ENCODE peak calls at places on chromosomes 13 and 19, in six cellular contexts. C is HepG2, Z is GM12878, G is GM12892, L is K562, W is H1. D is an unnamed sample.

GRCh38 chr13:41648314-41648935 is 191.1 kb downstream of the RGCC start:
- DNase-seq in C (peak; percentile 98), Z (no peak), G (no peak), L (no peak), W (no peak), D (no peak)

GRCh38 chr19:9857076-9857721 is 22.1 kb downstream of the PIN1 start:
- DNase-seq in C (no peak), Z (no peak), G (no peak), L (no peak), W (no peak), D (no peak)

GRCh38 chr19:18660051-18660910 is 23.2 kb upstream of the CRTC1 start:
- DNase-seq in C (no peak), Z (no peak), G (no peak), L (peak; percentile 70), W (no peak), D (no peak)

GRCh38 chr13:40221460-40222201 is 444.8 kb downstream of the FOXO1 start:
- DNase-seq in C (peak; percentile 41), Z (no peak), G (no peak), L (no peak), W (no peak), D (no peak)

GRCh38 chr13:42394361-42395065 is 122.6 kb downstream of the AKAP11 start:
- DNase-seq in C (no peak), Z (no peak), G (no peak), L (no peak), W (no peak), D (no peak)

GRCh38 chr13:35489050-35489449 is 12.6 kb upstream of the MAB21L1 start:
- DNase-seq in C (no peak), Z (no peak), G (no peak), L (no peak), W (no peak), D (no peak)

GRCh38 chr13:30698488-30699005 is 36.8 kb upstream of the ALOX5AP start:
- DNase-seq in C (no peak), Z (no peak), G (no peak), L (no peak), W (no peak), D (no peak)

GRCh38 chr19:35045667-35046300 is 4.3 kb downstream of the HPN start:
- DNase-seq in C (no peak), Z (peak; percentile 16), G (peak; percentile 58), L (peak; percentile 59), W (no peak), D (peak; percentile 83)

GRCh38 chr19:18879579-18880373 is 16.2 kb downstream of the CERS1 start:
- DNase-seq in C (no peak), Z (no peak), G (no peak), L (peak; percentile 95), W (no peak), D (no peak)

GRCh38 chr13:98025480-98026025 is 72.1 kb downstream of the IPO5 start:
- DNase-seq in C (no peak), Z (no peak), G (no peak), L (no peak), W (no peak), D (no peak)

GRCh38 chr19:35272122-35272715 is 3.5 kb downstream of the USF2 start:
- DNase-seq in C (no peak), Z (no peak), G (no peak), L (no peak), W (no peak), D (no peak)

GRCh38 chr13:52600666-52601065 is 41.6 kb upstream of the HNRNPA1L2 start:
- DNase-seq in C (no peak), Z (no peak), G (no peak), L (no peak), W (no peak), D (no peak)

GRCh38 chr13:97057196-97057595 is 62.9 kb upstream of the OXGR1 start:
- DNase-seq in C (no peak), Z (no peak), G (no peak), L (no peak), W (no peak), D (no peak)

GRCh38 chr19:55580628-55581144 is at the start of gene ZNF579:
- DNase-seq in C (peak; percentile 80), Z (peak; percentile 52), G (peak; percentile 82), L (peak; percentile 86), W (no peak), D (peak; percentile 88)

GRCh38 chr19:10408511-10409291 is 5.4 kb upstream of the CDC37 start:
- DNase-seq in C (no peak), Z (no peak), G (no peak), L (no peak), W (no peak), D (no peak)

GRCh38 chr13:113798200-113798811 is 39.3 kb downstream of the TMEM255B start:
- DNase-seq in C (no peak), Z (no peak), G (no peak), L (no peak), W (no peak), D (no peak)

GRCh38 chr13:27264181-27264580 is 6.4 kb upstream of the RASL11A start:
- DNase-seq in C (no peak), Z (no peak), G (no peak), L (no peak), W (no peak), D (no peak)

GRCh38 chr13:57982782-57983181 is 351.2 kb downstream of the PCDH17 start:
- DNase-seq in C (no peak), Z (no peak), G (no peak), L (no peak), W (no peak), D (no peak)

GRCh38 chr19:39156891-39157230 is 31.3 kb downstream of the PAK4 start:
- DNase-seq in C (no peak), Z (no peak), G (no peak), L (no peak), W (no peak), D (no peak)
- TF ChIP-seq POLR2AphosphoS5 in C (no peak), Z (no peak), G (no peak), L (no peak), W (no peak), D (no peak)

GRCh38 chr19:15108845-15109767 is 1.9 kb downstream of the SYDE1 start:
- DNase-seq in C (no peak), Z (no peak), G (no peak), L (no peak), W (no peak), D (no peak)

GRCh38 chr19:15108145-15108844 is 1.1 kb downstream of the SYDE1 start:
- DNase-seq in C (no peak), Z (no peak), G (peak; percentile 18), L (no peak), W (no peak), D (no peak)

GRCh38 chr19:15105044-15105443 is 2.2 kb upstream of the SYDE1 start:
- DNase-seq in C (no peak), Z (no peak), G (no peak), L (no peak), W (no peak), D (no peak)

GRCh38 chr19:15109768-15110417 is 2.7 kb downstream of the SYDE1 start:
- DNase-seq in C (no peak), Z (no peak), G (no peak), L (no peak), W (no peak), D (no peak)

GRCh38 chr19:15107056-15108010 is at the start of gene SYDE1:
- DNase-seq in C (peak; percentile 50), Z (no peak), G (no peak), L (peak; percentile 8), W (no peak), D (no peak)
- TF ChIP-seq POLR2A in C (peak; percentile 21), Z (no peak), G (no peak), L (no peak), W (peak; percentile 61), D (no peak)

GRCh38 chr19:23996549-23996948 is 81.9 kb downstream of the ZNF726 start:
- DNase-seq in C (peak; percentile 3), Z (no peak), G (no peak), L (peak; percentile 65), W (no peak), D (no peak)
- TF ChIP-seq TAF1 in C (no peak), Z (no peak), G (no peak), L (no peak), W (no peak), D (no peak)

GRCh38 chr13:54945978-54946377 is 1917.4 kb downstream of the OLFM4 start:
- DNase-seq in C (no peak), Z (no peak), G (no peak), L (no peak), W (no peak), D (no peak)

GRCh38 chr13:54949735-54950134 is 1921.1 kb downstream of the OLFM4 start:
- DNase-seq in C (no peak), Z (no peak), G (no peak), L (no peak), W (no peak), D (no peak)

GRCh38 chr13:54953786-54954185 is 1925.2 kb downstream of the OLFM4 start:
- DNase-seq in C (no peak), Z (no peak), G (no peak), L (no peak), W (no peak), D (no peak)

DNA sequence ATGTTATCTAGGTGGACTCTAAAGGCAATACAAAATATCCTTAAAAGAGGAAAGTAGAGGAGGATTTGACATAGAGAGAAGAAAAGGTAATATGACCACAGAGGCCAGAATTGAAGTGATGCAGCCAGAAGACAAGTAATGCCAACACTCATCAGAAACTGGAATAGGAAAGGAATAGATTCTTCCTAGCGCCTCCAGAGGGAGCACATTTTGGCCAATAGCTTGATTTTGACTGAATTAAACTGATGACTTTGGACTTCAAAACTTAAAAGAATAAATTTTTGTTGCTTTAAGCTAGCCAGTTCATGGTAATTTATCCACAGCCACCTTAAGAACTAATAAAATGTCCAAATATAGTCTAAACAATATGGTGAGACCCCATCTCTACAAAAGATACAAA is 1921.9 kb downstream of the OLFM4 start:
- DNase-seq in C (no peak), Z (no peak), G (no peak), L (no peak), W (no peak), D (no peak)
- TF ChIP-seq POLR2AphosphoS5 in C (no peak), Z (no peak), G (no peak), L (no peak), W (no peak), D (no peak)

GRCh38 chr19:31127132-31127967 is 221.9 kb downstream of the TSHZ3 start:
- DNase-seq in C (no peak), Z (no peak), G (no peak), L (no peak), W (peak; percentile 21), D (no peak)

GRCh38 chr19:31132753-31133110 is 216.5 kb downstream of the TSHZ3 start:
- DNase-seq in C (no peak), Z (no peak), G (no peak), L (no peak), W (no peak), D (no peak)

GRCh38 chr19:31125071-31125470 is 224.2 kb downstream of the TSHZ3 start:
- DNase-seq in C (no peak), Z (no peak), G (no peak), L (no peak), W (no peak), D (no peak)

GRCh38 chr19:31126236-31126635 is 223.0 kb downstream of the TSHZ3 start:
- DNase-seq in C (no peak), Z (no peak), G (no peak), L (no peak), W (no peak), D (no peak)

DNA sequence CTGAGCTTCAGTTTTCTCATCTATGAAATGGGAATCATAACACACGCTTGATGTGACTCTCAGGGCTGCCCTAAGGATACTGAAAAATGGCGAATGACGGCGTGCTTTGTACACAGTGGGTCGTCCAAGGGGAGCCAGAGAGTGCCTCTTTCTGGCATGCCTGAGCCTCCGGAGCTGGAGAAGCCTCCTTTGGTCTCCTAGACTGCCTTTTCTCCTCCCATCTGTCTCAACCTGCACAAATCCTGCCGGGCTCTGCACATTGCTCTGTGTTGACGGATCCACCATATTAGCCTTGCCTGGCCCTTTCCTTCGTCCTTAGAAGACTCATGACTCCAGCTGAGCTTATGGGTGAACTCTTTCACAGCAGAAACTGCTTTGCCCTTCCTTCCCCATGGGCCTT is 220.9 kb downstream of the TSHZ3 start:
- DNase-seq in C (no peak), Z (no peak), G (no peak), L (no peak), W (no peak), D (no peak)
- TF ChIP-seq POLR2A in C (no peak), Z (no peak), G (no peak), L (no peak), W (no peak), D (no peak)